ENCODE peak calls at places on chromosomes 4 and X, in six cellular contexts. P is HepG2, W is IMR-90, M is HCT116, Y is H1, J is K562. H is an unnamed sample.

GRCh38 chrX:71515039-71515398 is 17.9 kb upstream of the OGT start:
- DNase-seq in P (no peak), W (no peak), M (no peak), Y (no peak), J (no peak), H (no peak)

GRCh38 chrX:120668357-120668756 is 38.5 kb upstream of the C1GALT1C1 start:
- DNase-seq in P (no peak), W (no peak), M (no peak), Y (no peak), J (no peak), H (no peak)

GRCh38 chrX:10512741-10513140 is 107.6 kb downstream of the MID1 start:
- DNase-seq in P (no peak), W (no peak), M (no peak), Y (no peak), J (no peak), H (no peak)

GRCh38 chr4:102535398-102536082 is 34.4 kb downstream of the NFKB1 start:
- DNase-seq in P (no peak), W (peak), M (no peak), Y (no peak), J (no peak), H (no peak)

GRCh38 chr4:73609688-73610087 is 10.5 kb downstream of the RASSF6 start:
- DNase-seq in P (peak), W (peak), M (no peak), Y (no peak), J (no peak), H (no peak)

GRCh38 chr4:74738756-74739155 is 55.6 kb downstream of the BTC start:
- DNase-seq in P (no peak), W (no peak), M (no peak), Y (no peak), J (no peak), H (no peak)

GRCh38 chr4:71559957-71560541 is 221.2 kb downstream of the SLC4A4 start:
- DNase-seq in P (no peak), W (peak), M (no peak), Y (no peak), J (no peak), H (peak)

GRCh38 chrX:48278958-48279357 is 23.8 kb downstream of the SSX1 start:
- DNase-seq in P (peak), W (no peak), M (peak), Y (no peak), J (peak), H (peak)

GRCh38 chrX:37291924-37292323 is 57.2 kb upstream of the PRRG1 start:
- DNase-seq in P (no peak), W (no peak), M (no peak), Y (no peak), J (no peak), H (no peak)

GRCh38 chrX:15816886-15817285 is 26.6 kb downstream of the ZRSR2 start:
- DNase-seq in P (no peak), W (no peak), M (no peak), Y (no peak), J (no peak), H (no peak)

GRCh38 chrX:66919280-66919832 is 280.5 kb upstream of the EDA2R start:
- DNase-seq in P (no peak), W (no peak), M (no peak), Y (no peak), J (no peak), H (no peak)

GRCh38 chr4:8574796-8575370 is 5.3 kb upstream of the GPR78 start:
- DNase-seq in P (no peak), W (no peak), M (no peak), Y (no peak), J (no peak), H (no peak)

GRCh38 chr4:147822128-147822527 is 90.2 kb downstream of the ARHGAP10 start:
- DNase-seq in P (peak), W (peak), M (no peak), Y (no peak), J (no peak), H (peak)

GRCh38 chrX:110563276-110563675 is 204.6 kb downstream of the RTL9 start:
- DNase-seq in P (no peak), W (no peak), M (no peak), Y (no peak), J (no peak), H (no peak)

GRCh38 chr4:38656111-38656510 is 7.9 kb upstream of the KLF3 start:
- DNase-seq in P (no peak), W (no peak), M (no peak), Y (no peak), J (no peak), H (no peak)

GRCh38 chrX:22577181-22577580 is 304.5 kb downstream of the CBLL2 start:
- DNase-seq in P (no peak), W (peak), M (no peak), Y (no peak), J (no peak), H (peak)

GRCh38 chr4:7295917-7296660 is 103.8 kb downstream of the SORCS2 start:
- DNase-seq in P (no peak), W (peak), M (peak), Y (peak), J (peak), H (peak)

GRCh38 chr4:168575473-168575872 is 78.6 kb downstream of the PALLD start:
- DNase-seq in P (no peak), W (no peak), M (no peak), Y (no peak), J (no peak), H (no peak)

GRCh38 chrX:93422693-93423092 is 250.7 kb downstream of the NAP1L3 start:
- DNase-seq in P (peak), W (peak), M (no peak), Y (no peak), J (peak), H (no peak)

GRCh38 chr4:137467537-137467936 is 64.8 kb downstream of the PCDH18 start:
- DNase-seq in P (no peak), W (no peak), M (no peak), Y (no peak), J (no peak), H (no peak)

GRCh38 chrX:135354288-135354687 is 45.0 kb downstream of the ETDC start:
- DNase-seq in P (no peak), W (no peak), M (no peak), Y (no peak), J (no peak), H (no peak)
- TF ChIP-seq CEBPB in P (no peak), W (no peak), M (no peak), Y (no peak), J (no peak), H (no peak)

GRCh38 chr4:40186665-40187014 is 10.2 kb upstream of the RHOH start:
- DNase-seq in P (no peak), W (no peak), M (no peak), Y (no peak), J (no peak), H (no peak)
- TF ChIP-seq RAD21 in P (no peak), W (no peak), M (no peak), Y (no peak), J (no peak), H (no peak)

GRCh38 chr4:153160856-153161598 is 43.2 kb upstream of the TRIM2 start:
- DNase-seq in P (no peak), W (no peak), M (no peak), Y (no peak), J (no peak), H (no peak)

GRCh38 chr4:153159016-153159415 is 45.2 kb upstream of the TRIM2 start:
- DNase-seq in P (no peak), W (no peak), M (no peak), Y (no peak), J (no peak), H (no peak)

GRCh38 chr4:153156263-153156662 is 48.0 kb upstream of the TRIM2 start:
- DNase-seq in P (no peak), W (no peak), M (no peak), Y (no peak), J (peak), H (no peak)

GRCh38 chr4:153161599-153161971 is 42.7 kb upstream of the TRIM2 start:
- DNase-seq in P (no peak), W (peak), M (no peak), Y (no peak), J (no peak), H (no peak)

DNA sequence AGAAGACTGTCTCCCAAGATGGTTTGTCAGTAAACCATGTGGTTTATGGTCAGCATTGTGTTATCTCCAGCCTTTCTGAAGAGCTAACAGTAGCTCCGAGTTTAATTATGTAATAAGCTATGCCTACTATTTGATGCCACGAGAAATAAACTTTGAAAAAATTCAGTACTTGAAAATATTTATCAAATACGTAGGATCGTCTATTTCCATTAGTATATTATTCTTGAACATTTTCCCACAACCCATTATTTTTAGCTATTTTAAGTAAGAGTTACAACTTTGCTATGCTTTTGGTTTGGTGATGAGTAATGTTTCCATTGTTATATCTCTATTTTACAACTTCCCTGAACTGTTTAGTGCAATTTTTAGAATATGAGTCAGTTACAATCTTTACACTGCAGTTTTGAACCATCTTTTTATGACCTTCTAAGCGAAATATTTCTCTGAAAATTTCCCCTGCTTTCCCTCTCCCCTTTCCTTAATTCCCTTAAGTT is 44.5 kb upstream of the TRIM2 start:
- DNase-seq in P (no peak), W (peak), M (no peak), Y (no peak), J (no peak), H (no peak)
- TF ChIP-seq CEBPB in P (no peak), W (peak), M (no peak), Y (no peak), J (no peak), H (no peak)

DNA sequence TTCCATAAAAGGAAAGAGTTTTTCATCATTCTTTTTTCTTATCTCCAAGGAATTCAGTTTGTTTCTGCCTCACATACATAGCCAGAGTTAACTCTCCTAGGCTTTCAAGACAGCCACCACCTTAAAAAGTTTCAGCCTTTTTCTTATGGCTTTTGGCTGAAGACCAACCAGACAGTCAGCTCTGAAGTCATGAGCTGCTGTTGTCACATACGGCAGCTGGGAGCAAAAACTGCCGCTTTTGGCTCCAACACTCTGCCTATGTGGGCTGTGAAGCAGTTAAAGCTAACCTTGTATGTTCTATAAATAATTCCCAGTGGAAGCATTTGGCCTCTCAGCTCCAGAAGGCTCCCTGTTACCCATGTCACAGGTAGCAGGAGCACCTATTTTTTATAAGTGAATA is 104.1 kb downstream of the KLHL4 start:
- DNase-seq in P (no peak), W (no peak), M (no peak), Y (no peak), J (no peak), H (no peak)
- TF ChIP-seq RAD21 in P (no peak), W (no peak), M (no peak), Y (no peak), J (no peak), H (no peak)

DNA sequence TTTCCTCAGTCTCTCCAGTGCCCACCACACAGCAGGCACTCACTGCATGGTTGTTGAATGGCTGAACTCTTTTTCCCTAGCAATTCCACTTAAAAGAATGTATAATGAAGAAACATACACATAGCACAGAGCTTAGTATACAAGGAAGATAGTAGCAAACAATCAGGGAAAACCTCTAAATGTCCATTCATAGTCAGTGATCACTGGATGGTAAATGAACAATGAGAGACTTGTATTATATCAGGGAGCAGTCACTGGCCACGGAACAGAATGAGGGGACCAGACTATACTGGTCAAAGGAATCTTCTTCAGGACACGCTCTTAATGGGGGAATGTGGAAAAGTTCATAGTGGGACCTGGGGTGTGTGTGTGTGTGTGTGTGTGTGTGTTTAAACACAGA is 43.6 kb upstream of the FAM156A start:
- DNase-seq in P (no peak), W (no peak), M (no peak), Y (no peak), J (no peak), H (no peak)
- TF ChIP-seq CEBPB in P (no peak), W (no peak), M (no peak), Y (no peak), J (no peak), H (no peak)

GRCh38 chr4:14110407-14110806 is 482.9 kb upstream of the BOD1L1 start:
- DNase-seq in P (no peak), W (peak), M (no peak), Y (no peak), J (no peak), H (no peak)
- TF ChIP-seq RAD21 in P (no peak), W (no peak), M (no peak), Y (no peak), J (no peak), H (no peak)

DNA sequence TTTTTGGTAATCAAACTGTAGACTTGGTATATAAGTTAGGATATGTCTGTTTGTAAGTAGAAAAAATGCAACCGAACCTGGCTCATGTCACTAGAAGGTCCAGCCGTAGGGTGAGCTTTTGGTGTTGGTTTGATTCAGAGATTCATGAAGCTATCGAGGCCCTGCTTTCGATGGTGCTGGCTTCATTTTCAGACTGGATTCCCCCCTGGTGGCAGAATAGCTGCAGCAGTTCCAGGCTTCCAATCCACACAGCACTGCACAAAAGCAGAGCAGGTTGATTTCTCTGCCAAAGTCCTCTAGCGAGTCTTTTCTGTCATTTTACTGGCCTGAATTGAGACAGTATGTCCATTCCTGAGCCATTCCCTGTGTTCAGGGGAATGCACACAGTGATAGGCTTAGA is 33.1 kb downstream of the PDK3 start:
- DNase-seq in P (peak), W (no peak), M (no peak), Y (no peak), J (no peak), H (peak)
- TF ChIP-seq CEBPB in P (no peak), W (no peak), M (no peak), Y (no peak), J (no peak), H (no peak)